ENCODE peak calls at places on chromosomes 6 and 20, in five cellular contexts. One of them, this sample, is unnamed.

GRCh38 chr6:156842598-156843250 is 65.5 kb downstream of the ARID1B start:
- DNase-seq in pancreas: no peak
- DNase-seq in colonic mucosa: no peak
- DNase-seq in GM23248: peak; percentile 40
- DNase-seq in neural progenitor cell: no peak
- DNase-seq in this sample: no peak

GRCh38 chr6:134176283-134176975 is 124.0 kb upstream of the SLC2A12 start:
- DNase-seq in colonic mucosa: peak; percentile 35
- DNase-seq in neural progenitor cell: peak; percentile 69
- DNase-seq in pancreas: peak; percentile 66
- DNase-seq in GM23248: peak; percentile 76
- DNase-seq in this sample: no peak

GRCh38 chr6:35727935-35728662 is 8.7 kb upstream of the ARMC12 start:
- DNase-seq in neural progenitor cell: peak; percentile 84
- DNase-seq in pancreas: peak; percentile 93
- DNase-seq in colonic mucosa: peak; percentile 89
- DNase-seq in GM23248: peak; percentile 93
- DNase-seq in this sample: peak; percentile 89

GRCh38 chr6:99013145-99013544 is 65.4 kb upstream of the FBXL4 start:
- DNase-seq in GM23248: peak; percentile 93
- DNase-seq in neural progenitor cell: no peak
- DNase-seq in pancreas: no peak
- DNase-seq in colonic mucosa: no peak
- DNase-seq in this sample: no peak

GRCh38 chr20:62412194-62413024 is 5.3 kb upstream of the CABLES2 start:
- DNase-seq in colonic mucosa: peak; percentile 95
- DNase-seq in GM23248: no peak
- DNase-seq in pancreas: no peak
- DNase-seq in neural progenitor cell: no peak
- DNase-seq in this sample: no peak

GRCh38 chr6:14877758-14878157 is 368.1 kb upstream of the JARID2 start:
- DNase-seq in neural progenitor cell: no peak
- DNase-seq in pancreas: no peak
- DNase-seq in colonic mucosa: no peak
- DNase-seq in GM23248: no peak
- DNase-seq in this sample: no peak

GRCh38 chr6:26249959-26250805 is 114.8 kb upstream of the BTN3A2 start:
- DNase-seq in colonic mucosa: peak; percentile 78
- DNase-seq in GM23248: peak; percentile 52
- DNase-seq in pancreas: no peak
- DNase-seq in neural progenitor cell: peak; percentile 93
- DNase-seq in this sample: peak; percentile 77

GRCh38 chr6:169131356-169131755 is 122.3 kb downstream of the THBS2 start:
- DNase-seq in colonic mucosa: no peak
- DNase-seq in GM23248: peak; percentile 21
- DNase-seq in neural progenitor cell: no peak
- DNase-seq in pancreas: no peak
- DNase-seq in this sample: no peak

GRCh38 chr6:159729598-159729997 is 2.3 kb downstream of the WTAP start:
- DNase-seq in neural progenitor cell: peak; percentile 19
- DNase-seq in colonic mucosa: no peak
- DNase-seq in pancreas: no peak
- DNase-seq in GM23248: peak; percentile 54
- DNase-seq in this sample: no peak

DNA sequence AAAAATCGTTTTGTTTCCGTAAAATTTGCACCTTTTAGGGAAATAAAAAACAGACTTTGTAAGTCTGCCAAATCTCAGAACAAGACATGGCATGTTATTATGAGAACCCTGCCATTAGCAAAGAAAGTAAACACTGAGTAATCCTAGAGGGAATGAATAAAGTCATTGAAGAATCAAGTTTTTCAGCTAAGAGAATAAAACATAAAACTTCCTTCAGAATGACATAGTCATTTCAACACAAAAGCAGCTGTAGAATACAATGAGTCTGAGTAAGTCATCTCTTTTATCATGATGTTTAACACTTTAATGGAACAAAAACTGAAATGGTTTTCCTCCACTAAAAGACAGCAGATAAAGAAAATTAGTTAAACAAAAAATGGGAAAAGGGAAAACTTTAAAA is 10.3 kb upstream of the DST start:
- DNase-seq in colonic mucosa: no peak
- DNase-seq in neural progenitor cell: no peak
- DNase-seq in pancreas: no peak
- DNase-seq in GM23248: peak; percentile 79
- DNase-seq in this sample: no peak
- H3K4me1 ChIP-seq in colonic mucosa: peaks cover 19% of the 10 kb centered on the region
- H3K4me1 ChIP-seq in neural progenitor cell: peaks cover 11% of the 10 kb centered on the region
- H3K4me1 ChIP-seq in pancreas: no peaks in the 10 kb centered on the region
- H3K4me1 ChIP-seq in GM23248: peaks cover 67% of the 10 kb centered on the region
- H3K4me1 ChIP-seq in this sample: no peaks in the 10 kb centered on the region

GRCh38 chr6:70282906-70283461 is 19.9 kb downstream of the COL9A1 start:
- DNase-seq in colonic mucosa: no peak
- DNase-seq in pancreas: no peak
- DNase-seq in GM23248: no peak
- DNase-seq in neural progenitor cell: peak; percentile 80
- DNase-seq in this sample: no peak
- H3K4me3 ChIP-seq in colonic mucosa: no peak overlapping the region
- H3K4me3 ChIP-seq in pancreas: no peak overlapping the region
- H3K4me3 ChIP-seq in GM23248: no peak overlapping the region
- H3K4me3 ChIP-seq in neural progenitor cell: peak overlapping the region; percentile 46
- H3K4me3 ChIP-seq in this sample: no peak overlapping the region

DNA sequence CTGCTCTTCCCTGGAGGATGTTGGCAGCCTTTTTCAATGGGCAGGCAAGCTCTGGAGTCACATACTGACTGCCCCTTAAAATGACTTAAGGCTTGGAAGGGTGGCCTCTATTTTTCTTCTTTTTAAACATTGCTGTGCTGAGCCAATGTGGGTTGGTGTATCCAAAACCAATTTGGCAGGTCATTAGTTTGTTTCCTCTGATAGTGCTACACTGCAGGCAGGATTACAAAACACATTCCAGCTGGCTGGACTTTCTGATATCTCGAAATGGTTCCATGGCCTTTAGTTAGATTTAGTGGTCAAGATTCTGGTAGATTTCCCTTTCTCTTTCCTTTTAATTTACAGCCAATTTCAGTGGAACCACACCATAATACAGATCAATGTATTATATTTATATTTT is 28.1 kb upstream of the BMP2 start:
- DNase-seq in colonic mucosa: no peak
- DNase-seq in pancreas: no peak
- DNase-seq in neural progenitor cell: no peak
- DNase-seq in GM23248: no peak
- DNase-seq in this sample: no peak
- H3K27me3 ChIP-seq in colonic mucosa: no peaks in the 10 kb centered on the region
- H3K27me3 ChIP-seq in pancreas: no peaks in the 10 kb centered on the region
- H3K27me3 ChIP-seq in neural progenitor cell: no peaks in the 10 kb centered on the region
- H3K27me3 ChIP-seq in GM23248: peaks cover 13% of the 10 kb centered on the region
- H3K27me3 ChIP-seq in this sample: no peaks in the 10 kb centered on the region

DNA sequence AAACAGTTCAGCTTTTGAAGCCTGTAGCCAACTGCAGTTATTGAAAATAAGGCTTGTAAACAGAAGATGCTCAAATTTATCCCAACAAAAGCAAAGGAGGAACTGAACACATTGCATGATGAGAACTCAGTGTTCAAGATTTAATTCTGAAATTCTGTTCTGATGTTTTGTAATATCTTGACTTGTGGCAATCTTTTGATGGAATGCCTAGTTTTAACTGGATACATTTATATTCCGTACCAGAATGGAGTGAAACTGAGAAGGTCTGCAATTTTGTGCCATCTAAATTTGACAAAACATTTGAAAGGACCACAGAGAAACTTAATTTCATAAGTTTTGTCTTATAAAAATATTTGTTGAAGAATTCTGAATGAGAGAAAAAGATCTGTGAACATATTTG is 17.5 kb downstream of the FYN start:
- DNase-seq in colonic mucosa: no peak
- DNase-seq in pancreas: no peak
- DNase-seq in GM23248: no peak
- DNase-seq in neural progenitor cell: no peak
- DNase-seq in this sample: no peak
- H3K4me1 ChIP-seq in colonic mucosa: no peaks in the 10 kb centered on the region
- H3K4me1 ChIP-seq in pancreas: no peaks in the 10 kb centered on the region
- H3K4me1 ChIP-seq in GM23248: peaks cover 13% of the 10 kb centered on the region
- H3K4me1 ChIP-seq in neural progenitor cell: peaks cover 21% of the 10 kb centered on the region
- H3K4me1 ChIP-seq in this sample: peaks cover 94% of the 10 kb centered on the region

GRCh38 chr20:38834868-38835267 is 29.4 kb downstream of the PPP1R16B start:
- DNase-seq in GM23248: no peak
- DNase-seq in neural progenitor cell: no peak
- DNase-seq in colonic mucosa: no peak
- DNase-seq in pancreas: no peak
- DNase-seq in this sample: no peak

GRCh38 chr20:38833857-38834164 is 28.3 kb downstream of the PPP1R16B start:
- DNase-seq in pancreas: no peak
- DNase-seq in GM23248: no peak
- DNase-seq in neural progenitor cell: no peak
- DNase-seq in colonic mucosa: no peak
- DNase-seq in this sample: no peak

GRCh38 chr20:38831995-38832620 is 26.6 kb downstream of the PPP1R16B start:
- DNase-seq in pancreas: no peak
- DNase-seq in GM23248: no peak
- DNase-seq in neural progenitor cell: no peak
- DNase-seq in colonic mucosa: no peak
- DNase-seq in this sample: no peak

GRCh38 chr20:38831049-38831691 is 25.7 kb downstream of the PPP1R16B start:
- DNase-seq in pancreas: no peak
- DNase-seq in GM23248: no peak
- DNase-seq in colonic mucosa: no peak
- DNase-seq in neural progenitor cell: no peak
- DNase-seq in this sample: no peak

DNA sequence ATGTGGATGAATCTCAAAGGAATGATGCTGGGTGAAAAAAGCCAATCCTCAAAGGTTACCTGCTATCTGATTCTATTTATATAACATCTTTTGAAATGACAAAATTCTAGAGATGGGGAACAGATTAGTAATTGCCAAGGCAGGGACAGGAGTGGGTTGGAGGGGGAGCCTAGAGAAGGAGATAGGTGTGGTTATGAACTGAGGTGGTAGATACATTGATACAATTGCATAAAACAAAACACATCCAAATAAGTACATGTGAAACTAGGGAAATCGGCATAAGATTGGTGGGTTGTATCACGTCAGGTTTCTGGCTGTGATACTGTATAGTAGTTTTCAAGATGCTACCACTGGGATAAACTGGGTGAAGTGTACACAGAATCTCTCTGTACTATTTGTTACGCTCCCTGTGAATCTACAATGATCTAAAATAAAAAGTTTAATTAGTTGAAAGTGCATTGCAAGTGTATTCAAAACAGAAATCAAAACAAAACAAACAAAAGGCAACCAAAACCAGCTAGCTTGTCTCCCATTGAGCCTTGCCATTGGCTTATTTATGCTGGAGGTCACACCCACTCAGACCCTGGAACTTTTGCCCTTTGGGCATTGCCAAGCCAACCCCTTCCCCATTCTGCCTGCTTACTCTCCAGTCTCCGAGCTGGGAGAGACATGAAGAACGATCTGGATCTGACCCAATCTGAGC is 27.8 kb downstream of the PPP1R16B start:
- DNase-seq in neural progenitor cell: no peak
- DNase-seq in pancreas: no peak
- DNase-seq in colonic mucosa: no peak
- DNase-seq in GM23248: no peak
- DNase-seq in this sample: no peak
- H3K4me3 ChIP-seq in neural progenitor cell: no peak overlapping the region
- H3K4me3 ChIP-seq in pancreas: no peak overlapping the region
- H3K4me3 ChIP-seq in colonic mucosa: no peak overlapping the region
- H3K4me3 ChIP-seq in GM23248: no peak overlapping the region
- H3K4me3 ChIP-seq in this sample: no peak overlapping the region

DNA sequence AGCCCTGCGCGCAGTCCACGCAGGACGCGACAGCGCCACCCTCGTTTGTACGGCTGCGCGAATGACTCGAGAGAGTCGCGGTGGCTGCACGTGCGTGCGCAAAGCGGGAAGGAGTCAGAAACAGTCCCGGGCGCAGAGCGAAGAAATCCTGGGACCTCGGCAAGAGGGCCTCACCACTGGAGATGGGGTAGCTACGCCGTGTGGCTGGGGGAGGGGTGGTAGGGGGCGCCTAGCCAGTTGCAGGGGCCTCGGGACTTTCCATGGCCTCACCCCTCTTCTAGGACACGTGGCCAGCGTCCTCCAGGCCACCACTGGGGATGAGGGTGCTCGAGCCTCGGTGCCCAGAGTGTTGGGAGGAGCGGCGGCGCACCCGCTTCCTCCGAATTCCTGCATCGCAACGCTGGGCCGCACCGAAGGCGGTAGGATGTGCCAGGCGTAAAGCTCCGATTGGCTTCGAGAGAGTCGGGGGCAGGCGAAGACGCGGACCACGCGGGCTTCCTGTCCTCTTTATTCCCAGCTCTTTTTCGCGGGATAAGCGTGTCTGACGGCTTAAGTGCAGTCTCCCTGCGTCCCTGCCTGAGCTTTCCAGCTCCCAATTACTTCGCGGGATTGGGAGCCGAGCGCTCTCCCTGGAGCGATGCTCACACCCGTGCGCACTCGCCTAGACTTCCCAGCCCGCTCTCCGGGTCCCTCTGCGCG is 38.7 kb downstream of the NCR2 start:
- DNase-seq in neural progenitor cell: peak; percentile 77
- DNase-seq in pancreas: no peak
- DNase-seq in colonic mucosa: no peak
- DNase-seq in GM23248: peak; percentile 10
- DNase-seq in this sample: no peak
- H3K27me3 ChIP-seq in neural progenitor cell: peaks cover 100% of the 10 kb centered on the region
- H3K27me3 ChIP-seq in pancreas: peaks cover 22% of the 10 kb centered on the region
- H3K27me3 ChIP-seq in colonic mucosa: peaks cover 73% of the 10 kb centered on the region
- H3K27me3 ChIP-seq in GM23248: peaks cover 77% of the 10 kb centered on the region
- H3K27me3 ChIP-seq in this sample: peaks cover 51% of the 10 kb centered on the region

GRCh38 chr20:58650776-58651547 is at the start of gene STX16:
- DNase-seq in neural progenitor cell: peak; percentile 97
- DNase-seq in GM23248: peak; percentile 97
- DNase-seq in colonic mucosa: peak; percentile 93
- DNase-seq in pancreas: peak; percentile 88
- DNase-seq in this sample: peak; percentile 87
- H3K4me1 ChIP-seq in neural progenitor cell: peaks cover 29% of the 10 kb centered on the region
- H3K4me1 ChIP-seq in GM23248: peaks cover 41% of the 10 kb centered on the region
- H3K4me1 ChIP-seq in colonic mucosa: peaks cover 8% of the 10 kb centered on the region
- H3K4me1 ChIP-seq in pancreas: peaks cover 11% of the 10 kb centered on the region
- H3K4me1 ChIP-seq in this sample: peaks cover 31% of the 10 kb centered on the region

DNA sequence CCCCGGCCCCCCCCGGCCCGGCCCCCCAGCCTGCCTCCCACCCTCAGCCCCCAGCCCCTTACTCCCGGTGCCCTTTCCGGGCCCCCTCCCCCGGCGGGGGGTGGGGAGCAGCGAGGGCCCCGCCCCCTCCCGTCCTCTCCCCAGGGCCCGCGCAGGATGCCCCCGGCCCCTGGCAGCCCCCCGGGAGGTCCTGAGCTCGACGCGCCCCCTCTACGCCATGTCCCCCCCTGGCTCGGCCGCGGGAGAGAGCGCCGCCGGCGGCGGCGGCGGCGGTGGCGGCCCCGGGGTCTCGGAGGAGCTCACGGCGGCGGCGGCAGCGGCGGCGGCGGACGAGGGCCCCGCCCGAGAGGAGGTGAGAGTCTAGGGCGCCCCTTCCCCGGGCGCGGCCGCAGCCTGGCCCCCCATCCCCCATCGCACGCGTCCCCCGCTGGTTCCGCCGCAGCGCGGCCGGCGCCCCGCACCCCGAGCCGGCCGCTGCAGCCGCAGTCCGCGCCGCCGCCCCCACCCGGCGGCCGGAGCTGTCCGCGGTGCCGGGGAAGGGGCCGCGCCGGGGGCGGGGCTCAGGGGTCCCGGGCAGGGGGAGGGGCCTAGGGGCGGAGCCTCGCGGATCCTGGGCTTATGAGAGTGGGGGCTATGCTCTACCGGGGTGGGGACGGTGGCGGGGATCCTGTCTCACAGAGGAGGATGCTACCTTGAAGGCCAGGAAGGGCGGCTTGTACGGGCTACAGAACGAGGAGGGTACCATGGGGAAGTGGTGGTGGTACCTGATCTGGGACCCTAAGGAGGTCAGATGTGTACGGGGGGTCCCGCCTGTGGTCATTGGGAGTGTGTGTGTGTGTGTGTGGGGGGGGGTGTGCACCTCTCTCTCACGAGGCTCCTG is 516 bp downstream of the TMEM151B start:
- DNase-seq in GM23248: no peak
- DNase-seq in neural progenitor cell: peak; percentile 90
- DNase-seq in pancreas: no peak
- DNase-seq in colonic mucosa: no peak
- DNase-seq in this sample: peak; percentile 53
- H3K4me3 ChIP-seq in GM23248: no peak overlapping the region
- H3K4me3 ChIP-seq in neural progenitor cell: peak overlapping the region; percentile 64
- H3K4me3 ChIP-seq in pancreas: peak overlapping the region; percentile 18
- H3K4me3 ChIP-seq in colonic mucosa: no peak overlapping the region
- H3K4me3 ChIP-seq in this sample: no peak overlapping the region